ENCODE peak calls at places on chromosomes 5 and 9, in nine cellular contexts. P, U, B, Y, J, Q, D, C and Z are unnamed samples.

GRCh38 chr5:76813982-76814562 is 4.8 kb upstream of the F2RL1 start:
- DNase-seq in U (no peak), C (no peak), P (no peak), J (peak; percentile 82), Q (no peak), B (no peak), D (no peak), Y (peak; percentile 81), Z (no peak)

GRCh38 chr5:113495402-113495801 is 7.1 kb upstream of the MCC start:
- DNase-seq in Q (no peak), C (no peak), D (no peak), P (no peak), U (no peak), Y (no peak), J (no peak), B (no peak), Z (no peak)

GRCh38 chr5:19462019-19462418 is 526.0 kb downstream of the CDH18 start:
- DNase-seq in B (no peak), Y (no peak), C (no peak), J (no peak), D (no peak), U (no peak), Q (no peak), P (no peak), Z (no peak)

GRCh38 chr5:161897033-161897432 is 49.1 kb downstream of the GABRA1 start:
- DNase-seq in Y (no peak), C (no peak), U (no peak), D (no peak), Q (no peak), J (no peak), P (no peak), B (no peak), Z (no peak)

GRCh38 chr5:57832873-57833272 is 350.3 kb upstream of the ACTBL2 start:
- DNase-seq in B (no peak), J (no peak), Q (no peak), U (no peak), D (no peak), Y (no peak), C (no peak), P (no peak), Z (no peak)

GRCh38 chr5:68544656-68545565 is 329.4 kb downstream of the PIK3R1 start:
- DNase-seq in C (no peak), B (peak; percentile 51), P (peak; percentile 11), D (no peak), Y (no peak), U (peak; percentile 66), Q (no peak), J (no peak), Z (no peak)

GRCh38 chr9:111966851-111967250 is 70.2 kb downstream of the UGCG start:
- DNase-seq in Q (peak; percentile 40), Y (no peak), D (no peak), J (no peak), B (no peak), P (peak; percentile 59), U (no peak), C (no peak), Z (no peak)

GRCh38 chr5:80291776-80292175 is 28.0 kb upstream of the SPZ1 start:
- DNase-seq in J (no peak), U (no peak), D (no peak), B (no peak), Q (no peak), P (no peak), C (no peak), Y (no peak), Z (no peak)

GRCh38 chr9:109912082-109912581 is 132.1 kb downstream of the PALM2AKAP2 start:
- DNase-seq in Y (no peak), P (no peak), B (no peak), J (no peak), C (no peak), D (no peak), Q (no peak), U (no peak), Z (no peak)

GRCh38 chr9:109913461-109913810 is 133.4 kb downstream of the PALM2AKAP2 start:
- DNase-seq in B (no peak), C (no peak), Q (no peak), Y (no peak), J (no peak), D (no peak), P (no peak), U (no peak), Z (no peak)

GRCh38 chr9:109912726-109913460 is 132.9 kb downstream of the PALM2AKAP2 start:
- DNase-seq in B (no peak), Q (no peak), Y (no peak), J (no peak), U (no peak), D (no peak), P (no peak), C (no peak), Z (peak; percentile 44)

GRCh38 chr9:109908459-109909390 is 128.7 kb downstream of the PALM2AKAP2 start:
- DNase-seq in U (no peak), D (no peak), C (no peak), Y (no peak), Q (no peak), J (no peak), P (no peak), B (no peak), Z (no peak)

GRCh38 chr9:109910616-109911568 is 130.9 kb downstream of the PALM2AKAP2 start:
- DNase-seq in Y (no peak), D (no peak), C (no peak), Q (peak; percentile 21), U (no peak), J (peak; percentile 39), B (no peak), P (no peak), Z (no peak)
- H3K4me1 ChIP-seq in Y (peaks cover 9% of the 10 kb centered on the region), D (peaks cover 32% of the 10 kb centered on the region), C (peaks cover 33% of the 10 kb centered on the region), Q (no peaks in the 10 kb centered on the region), U (no peaks in the 10 kb centered on the region), J (peaks cover 25% of the 10 kb centered on the region), B (no peaks in the 10 kb centered on the region), P (no peaks in the 10 kb centered on the region), Z (peaks cover 26% of the 10 kb centered on the region)

DNA sequence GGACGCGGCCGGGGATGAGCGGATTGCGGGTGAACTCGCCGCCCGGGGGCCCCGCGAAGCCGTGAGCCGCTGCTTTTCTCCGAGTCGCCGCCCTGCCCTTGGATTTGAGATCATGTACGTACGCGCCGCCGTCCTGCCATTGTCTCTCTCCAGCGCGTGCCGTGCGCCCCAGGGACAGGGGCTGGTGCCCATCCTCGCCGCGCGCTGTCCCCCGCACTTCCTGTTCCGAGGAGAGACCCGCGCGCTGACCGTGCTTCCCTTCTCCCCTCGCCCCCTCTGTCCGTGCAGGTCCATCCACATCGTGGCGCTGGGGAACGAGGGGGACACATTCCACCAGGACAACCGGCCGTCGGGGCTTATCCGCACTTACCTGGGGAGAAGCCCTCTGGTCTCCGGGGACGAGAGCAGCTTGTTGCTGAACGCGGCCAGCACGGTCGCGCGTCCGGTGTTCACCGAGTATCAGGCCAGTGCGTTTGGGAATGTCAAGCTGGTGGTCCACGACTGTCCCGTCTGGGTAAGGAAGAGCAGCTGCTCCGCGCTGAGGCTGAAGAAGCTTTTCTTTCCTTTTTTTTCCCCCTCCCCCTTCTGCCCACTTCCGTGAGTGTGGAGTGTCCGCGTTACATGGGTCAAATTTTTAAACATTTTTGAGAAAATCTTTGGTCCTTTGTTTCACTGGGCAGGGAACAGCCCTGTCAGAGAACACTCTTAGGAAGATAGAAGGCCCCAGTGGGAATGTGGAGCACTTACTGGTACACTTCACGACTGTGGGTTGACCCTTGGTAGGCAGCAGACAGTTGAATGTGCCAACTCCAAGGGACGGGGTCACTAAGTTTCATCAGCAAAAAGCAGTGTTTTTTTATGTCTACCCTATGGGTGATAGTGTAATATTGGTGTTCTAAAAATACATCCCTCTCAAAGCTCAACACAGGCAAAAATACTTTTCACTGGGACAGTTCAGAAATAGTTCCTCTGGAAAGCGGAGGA is 727 bp downstream of the RHOBTB3 start:
- DNase-seq in J (peak; percentile 19), D (peak; percentile 76), Q (peak; percentile 64), P (peak; percentile 65), Y (no peak), B (peak; percentile 42), U (peak; percentile 29), C (peak; percentile 89), Z (peak; percentile 51)
- TF ChIP-seq POLR2A in J (peak; percentile 10), D (no peak), Q (no peak), P (no peak), Y (peak; percentile 11), B (no peak), U (no peak), C (no peak), Z (no peak)

GRCh38 chr9:35729101-35729500 is 2.9 kb downstream of the TLN1 start:
- DNase-seq in U (no peak), B (no peak), Y (no peak), P (no peak), C (no peak), D (no peak), J (no peak), Q (no peak), Z (no peak)
- H3K4me1 ChIP-seq in U (peaks cover 27% of the 10 kb centered on the region), B (no peaks in the 10 kb centered on the region), Y (peaks cover 19% of the 10 kb centered on the region), P (peaks cover 40% of the 10 kb centered on the region), C (peaks cover 58% of the 10 kb centered on the region), D (peaks cover 59% of the 10 kb centered on the region), J (peaks cover 51% of the 10 kb centered on the region), Q (peaks cover 56% of the 10 kb centered on the region), Z (peaks cover 75% of the 10 kb centered on the region)

GRCh38 chr5:9545301-9545958 is 445 bp downstream of the SEMA5A start:
- DNase-seq in C (peak; percentile 74), B (peak; percentile 27), D (peak; percentile 72), Q (no peak), U (peak; percentile 30), P (no peak), J (no peak), Y (no peak), Z (no peak)

GRCh38 chr5:9545959-9546851 is at the start of gene SEMA5A:
- DNase-seq in P (peak; percentile 60), J (no peak), Y (no peak), D (peak; percentile 81), C (peak; percentile 79), U (peak; percentile 80), B (peak; percentile 73), Q (peak; percentile 33), Z (peak; percentile 72)

GRCh38 chr5:9543266-9543925 is 2.5 kb downstream of the SEMA5A start:
- DNase-seq in J (no peak), D (no peak), Q (no peak), Y (no peak), C (no peak), P (no peak), U (no peak), B (no peak), Z (no peak)

GRCh38 chr5:9544056-9544455 is 1.8 kb downstream of the SEMA5A start:
- DNase-seq in D (no peak), Q (no peak), P (no peak), Y (no peak), C (no peak), B (no peak), U (no peak), J (no peak), Z (no peak)

DNA sequence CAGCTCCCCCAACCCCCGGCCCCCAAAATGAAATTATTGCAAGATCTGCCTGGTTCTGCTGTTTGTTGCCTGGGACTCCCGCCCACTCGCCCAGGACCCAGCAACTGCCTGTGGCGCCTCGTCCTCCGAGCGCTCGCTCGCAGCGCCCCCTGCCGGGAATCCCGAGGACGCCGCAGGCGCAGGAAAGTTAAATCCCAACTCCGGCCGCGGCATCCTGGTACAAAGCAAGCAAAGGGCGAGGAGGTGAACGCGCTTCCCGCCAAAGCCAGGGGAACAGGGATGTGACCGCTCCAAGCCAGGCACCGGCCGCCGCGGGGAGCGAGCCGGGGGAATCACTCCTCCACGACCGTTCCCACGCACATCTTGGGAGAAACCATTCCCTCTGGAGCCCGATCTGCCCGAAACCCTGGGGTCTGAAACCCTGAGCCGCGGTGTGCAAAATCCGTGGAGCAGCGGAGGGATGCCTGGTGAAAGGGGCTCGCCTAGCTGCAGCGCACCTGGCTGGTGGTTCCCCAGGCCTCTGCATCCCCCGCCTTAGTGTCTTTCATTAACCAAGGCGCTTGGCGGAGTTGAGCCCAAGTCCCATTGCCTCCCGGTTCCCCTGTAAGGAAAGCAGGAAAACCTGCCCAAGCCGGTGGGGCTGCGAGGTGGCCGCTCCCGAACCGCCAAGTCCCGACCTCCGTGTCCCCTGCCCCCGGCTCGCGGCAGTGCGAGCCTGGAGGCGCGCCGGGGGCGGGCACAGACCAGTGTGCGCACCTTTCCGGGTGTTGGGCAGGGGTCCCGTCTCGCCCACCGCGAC is 1.2 kb downstream of the SEMA5A start:
- DNase-seq in J (peak; percentile 31), D (peak; percentile 89), U (peak; percentile 86), C (peak; percentile 86), B (peak; percentile 82), Q (peak; percentile 75), Y (no peak), P (peak; percentile 77), Z (peak; percentile 82)
- TF ChIP-seq POLR2A in J (no peak), D (no peak), U (peak; percentile 49), C (no peak), B (no peak), Q (no peak), Y (no peak), P (no peak), Z (no peak)